ENCODE peak calls at places on chromosomes 4 and X, in five cellular contexts. One of them, this sample, is unnamed.

GRCh38 chrX:150696264-150696789 is 3.1 kb downstream of the MTMR1 start:
- DNase-seq in CD8-positive, alpha-beta memory T cell: no peak
- DNase-seq in H9: no peak
- DNase-seq in activated CD4-positive, CD25-positive, alpha-beta regulatory T cell treated with anti-CD3 and anti-CD28 coated beads, Interleukin-2, amount 50 U/mL, for 72 hours: no peak
- DNase-seq in NCI-H1105 treated with DMSO at 0.1 percent for 48 hours: no peak
- DNase-seq in this sample: no peak

GRCh38 chr4:2353222-2354107 is 65.0 kb downstream of the ZFYVE28 start:
- DNase-seq in CD8-positive, alpha-beta memory T cell: no peak
- DNase-seq in H9: peak
- DNase-seq in activated CD4-positive, CD25-positive, alpha-beta regulatory T cell treated with anti-CD3 and anti-CD28 coated beads, Interleukin-2, amount 50 U/mL, for 72 hours: no peak
- DNase-seq in NCI-H1105 treated with DMSO at 0.1 percent for 48 hours: no peak
- DNase-seq in this sample: peak

GRCh38 chr4:15354358-15354757 is 73.5 kb upstream of the C1QTNF7 start:
- DNase-seq in CD8-positive, alpha-beta memory T cell: no peak
- DNase-seq in H9: no peak
- DNase-seq in activated CD4-positive, CD25-positive, alpha-beta regulatory T cell treated with anti-CD3 and anti-CD28 coated beads, Interleukin-2, amount 50 U/mL, for 72 hours: no peak
- DNase-seq in NCI-H1105 treated with DMSO at 0.1 percent for 48 hours: no peak
- DNase-seq in this sample: no peak

GRCh38 chr4:55910140-55910539 is 38.6 kb upstream of the CEP135 start:
- DNase-seq in CD8-positive, alpha-beta memory T cell: no peak
- DNase-seq in H9: no peak
- DNase-seq in activated CD4-positive, CD25-positive, alpha-beta regulatory T cell treated with anti-CD3 and anti-CD28 coated beads, Interleukin-2, amount 50 U/mL, for 72 hours: no peak
- DNase-seq in NCI-H1105 treated with DMSO at 0.1 percent for 48 hours: no peak
- DNase-seq in this sample: no peak

GRCh38 chrX:71181910-71182799 is 37.5 kb downstream of the NLGN3 start:
- DNase-seq in CD8-positive, alpha-beta memory T cell: peak
- DNase-seq in H9: peak
- DNase-seq in activated CD4-positive, CD25-positive, alpha-beta regulatory T cell treated with anti-CD3 and anti-CD28 coated beads, Interleukin-2, amount 50 U/mL, for 72 hours: peak
- DNase-seq in NCI-H1105 treated with DMSO at 0.1 percent for 48 hours: peak
- DNase-seq in this sample: peak

GRCh38 chr4:142095886-142096605 is 459.7 kb downstream of the IL15 start:
- DNase-seq in CD8-positive, alpha-beta memory T cell: no peak
- DNase-seq in H9: no peak
- DNase-seq in activated CD4-positive, CD25-positive, alpha-beta regulatory T cell treated with anti-CD3 and anti-CD28 coated beads, Interleukin-2, amount 50 U/mL, for 72 hours: no peak
- DNase-seq in NCI-H1105 treated with DMSO at 0.1 percent for 48 hours: peak
- DNase-seq in this sample: no peak

GRCh38 chr4:26061248-26061986 is 147.4 kb downstream of the SMIM20 start:
- DNase-seq in CD8-positive, alpha-beta memory T cell: no peak
- DNase-seq in H9: peak
- DNase-seq in activated CD4-positive, CD25-positive, alpha-beta regulatory T cell treated with anti-CD3 and anti-CD28 coated beads, Interleukin-2, amount 50 U/mL, for 72 hours: no peak
- DNase-seq in NCI-H1105 treated with DMSO at 0.1 percent for 48 hours: no peak
- DNase-seq in this sample: no peak

GRCh38 chr4:7539659-7540058 is 104.9 kb upstream of the PSAPL1 start:
- DNase-seq in CD8-positive, alpha-beta memory T cell: peak
- DNase-seq in H9: peak
- DNase-seq in activated CD4-positive, CD25-positive, alpha-beta regulatory T cell treated with anti-CD3 and anti-CD28 coated beads, Interleukin-2, amount 50 U/mL, for 72 hours: peak
- DNase-seq in NCI-H1105 treated with DMSO at 0.1 percent for 48 hours: no peak
- DNase-seq in this sample: no peak

GRCh38 chr4:87882321-87882720 is 49.6 kb downstream of the MEPE start:
- DNase-seq in CD8-positive, alpha-beta memory T cell: no peak
- DNase-seq in H9: no peak
- DNase-seq in activated CD4-positive, CD25-positive, alpha-beta regulatory T cell treated with anti-CD3 and anti-CD28 coated beads, Interleukin-2, amount 50 U/mL, for 72 hours: no peak
- DNase-seq in NCI-H1105 treated with DMSO at 0.1 percent for 48 hours: no peak
- DNase-seq in this sample: no peak

This sample was measured in breast epithelium.